ENCODE peak calls at places on chromosomes 3 and 15, in four cellular contexts. One of them, this sample, is unnamed.

GRCh38 chr15:66129561-66129960 is 124.0 kb downstream of the MEGF11 start:
- DNase-seq in HepG2: no peak
- DNase-seq in SK-N-SH: no peak
- DNase-seq in H1: no peak
- DNase-seq in this sample: no peak

GRCh38 chr3:48039487-48040190 is 23.4 kb upstream of the MAP4 start:
- DNase-seq in H1: no peak
- DNase-seq in HepG2: peak
- DNase-seq in SK-N-SH: no peak
- DNase-seq in this sample: peak

GRCh38 chr3:59549972-59550371 is 500.1 kb upstream of the CFAP20DC start:
- DNase-seq in HepG2: no peak
- DNase-seq in SK-N-SH: no peak
- DNase-seq in H1: no peak
- DNase-seq in this sample: no peak

GRCh38 chr3:136595862-136596697 is 156.1 kb downstream of the STAG1 start:
- DNase-seq in H1: no peak
- DNase-seq in SK-N-SH: no peak
- DNase-seq in HepG2: no peak
- DNase-seq in this sample: no peak

GRCh38 chr3:189406148-189406547 is 225.0 kb upstream of the TP63 start:
- DNase-seq in H1: no peak
- DNase-seq in SK-N-SH: no peak
- DNase-seq in HepG2: no peak
- DNase-seq in this sample: no peak

GRCh38 chr15:41827290-41827879 is 507 bp upstream of the JMJD7 start:
- DNase-seq in H1: peak
- DNase-seq in HepG2: no peak
- DNase-seq in SK-N-SH: no peak
- DNase-seq in this sample: no peak

GRCh38 chr3:62178739-62179600 is 194.4 kb downstream of the FEZF2 start:
- DNase-seq in H1: no peak
- DNase-seq in HepG2: no peak
- DNase-seq in SK-N-SH: no peak
- DNase-seq in this sample: no peak

GRCh38 chr3:9770276-9770812 is 597 bp upstream of the CAMK1 start:
- DNase-seq in H1: peak
- DNase-seq in SK-N-SH: peak
- DNase-seq in HepG2: peak
- DNase-seq in this sample: no peak

GRCh38 chr15:88900309-88900981 is 5.1 kb upstream of the HAPLN3 start:
- DNase-seq in SK-N-SH: no peak
- DNase-seq in H1: no peak
- DNase-seq in HepG2: no peak
- DNase-seq in this sample: no peak

GRCh38 chr15:89068325-89068784 is 19.9 kb upstream of the ABHD2 start:
- DNase-seq in HepG2: no peak
- DNase-seq in H1: no peak
- DNase-seq in SK-N-SH: no peak
- DNase-seq in this sample: no peak

GRCh38 chr3:128679338-128679737 is 28.7 kb upstream of the RPN1 start:
- DNase-seq in HepG2: no peak
- DNase-seq in H1: no peak
- DNase-seq in SK-N-SH: no peak
- DNase-seq in this sample: no peak

GRCh38 chr3:101677436-101678286 is 729 bp upstream of the ZBTB11 start:
- DNase-seq in SK-N-SH: peak
- DNase-seq in H1: peak
- DNase-seq in HepG2: no peak
- DNase-seq in this sample: no peak

GRCh38 chr3:38497026-38497425 is 886 bp downstream of the EXOG start:
- DNase-seq in H1: no peak
- DNase-seq in HepG2: no peak
- DNase-seq in SK-N-SH: no peak
- DNase-seq in this sample: no peak

GRCh38 chr15:78630886-78631633 is 9.9 kb downstream of the CHRNB4 start:
- DNase-seq in SK-N-SH: no peak
- DNase-seq in H1: no peak
- DNase-seq in HepG2: no peak
- DNase-seq in this sample: no peak

GRCh38 chr3:5194801-5195509 is 7.4 kb downstream of the EDEM1 start:
- DNase-seq in HepG2: peak
- DNase-seq in SK-N-SH: no peak
- DNase-seq in H1: no peak
- DNase-seq in this sample: peak

GRCh38 chr3:25033407-25034029 is 394.5 kb upstream of the RARB start:
- DNase-seq in SK-N-SH: peak
- DNase-seq in H1: peak
- DNase-seq in HepG2: peak
- DNase-seq in this sample: peak

GRCh38 chr3:196660381-196661166 is 21.1 kb downstream of the NRROS start:
- DNase-seq in SK-N-SH: no peak
- DNase-seq in H1: no peak
- DNase-seq in HepG2: no peak
- DNase-seq in this sample: no peak

GRCh38 chr15:70063992-70064379 is 33.7 kb downstream of the TLE3 start:
- DNase-seq in HepG2: no peak
- DNase-seq in H1: no peak
- DNase-seq in SK-N-SH: no peak
- DNase-seq in this sample: no peak

GRCh38 chr15:67543348-67543718 is 830 bp downstream of the MAP2K5 start:
- DNase-seq in SK-N-SH: peak
- DNase-seq in HepG2: no peak
- DNase-seq in H1: no peak
- DNase-seq in this sample: no peak

GRCh38 chr3:75814797-75815196 is 29.4 kb upstream of the ZNF717 start:
- DNase-seq in HepG2: no peak
- DNase-seq in H1: no peak
- DNase-seq in SK-N-SH: no peak
- DNase-seq in this sample: no peak

GRCh38 chr3:61894988-61895935 is 333.9 kb downstream of the PTPRG start:
- DNase-seq in H1: no peak
- DNase-seq in HepG2: peak
- DNase-seq in SK-N-SH: peak
- DNase-seq in this sample: no peak

GRCh38 chr3:160564949-160565441 is 376 bp downstream of the KPNA4 start:
- DNase-seq in HepG2: peak
- DNase-seq in H1: peak
- DNase-seq in SK-N-SH: peak
- DNase-seq in this sample: no peak

GRCh38 chr3:184766555-184767261 is 45.3 kb upstream of the VPS8 start:
- DNase-seq in HepG2: no peak
- DNase-seq in SK-N-SH: no peak
- DNase-seq in H1: no peak
- DNase-seq in this sample: no peak

GRCh38 chr3:107404727-107405519 is 27.7 kb downstream of the CCDC54 start:
- DNase-seq in SK-N-SH: no peak
- DNase-seq in H1: no peak
- DNase-seq in HepG2: no peak
- DNase-seq in this sample: no peak

GRCh38 chr15:63475670-63476069 is 28.7 kb upstream of the USP3 start:
- DNase-seq in H1: no peak
- DNase-seq in HepG2: no peak
- DNase-seq in SK-N-SH: no peak
- DNase-seq in this sample: no peak

GRCh38 chr3:172687501-172687900 is 23.4 kb downstream of the NCEH1 start:
- DNase-seq in H1: no peak
- DNase-seq in SK-N-SH: no peak
- DNase-seq in HepG2: no peak
- DNase-seq in this sample: no peak

GRCh38 chr3:123156276-123156995 is 45.3 kb upstream of the SEC22A start:
- DNase-seq in SK-N-SH: no peak
- DNase-seq in H1: peak
- DNase-seq in HepG2: no peak
- DNase-seq in this sample: no peak

GRCh38 chr3:154304116-154304786 is 20.0 kb downstream of the DHX36 start:
- DNase-seq in SK-N-SH: no peak
- DNase-seq in HepG2: no peak
- DNase-seq in H1: no peak
- DNase-seq in this sample: no peak

DNA sequence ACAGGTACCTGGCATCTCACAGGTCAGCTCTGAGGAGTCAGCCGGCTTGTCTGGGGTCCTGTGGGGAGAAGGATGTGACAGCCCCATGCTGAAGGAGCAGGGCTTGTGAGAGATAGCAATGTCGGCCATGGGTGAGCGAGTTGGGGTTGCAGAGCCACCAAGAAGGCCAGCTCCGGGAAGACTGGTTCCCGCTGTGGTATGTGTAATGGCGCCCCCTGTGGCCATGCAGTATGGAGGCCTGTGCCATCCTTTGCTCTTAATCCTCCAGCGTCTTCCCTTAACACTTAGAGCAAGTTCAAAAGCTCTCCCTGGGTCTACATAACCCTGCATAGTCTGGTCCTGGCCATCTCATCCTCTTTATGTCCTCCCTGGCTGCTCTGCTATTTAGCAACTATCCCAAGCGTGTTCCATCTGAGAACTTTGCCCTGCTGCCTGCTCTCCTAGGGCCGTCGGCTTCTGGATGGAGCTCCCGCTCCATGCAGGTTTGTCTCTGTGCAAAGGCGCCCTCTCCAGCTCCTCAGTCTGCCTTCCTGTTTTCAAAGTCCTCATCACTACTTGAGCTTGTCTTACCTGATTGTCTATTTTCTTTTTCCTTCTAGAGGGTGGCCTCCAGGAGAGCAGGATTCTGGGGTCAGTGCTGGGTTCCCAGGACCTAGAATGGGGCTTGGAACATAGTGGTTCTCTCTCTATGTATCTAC is 40.8 kb upstream of the IQCF6 start:
- DNase-seq in SK-N-SH: no peak
- DNase-seq in HepG2: peak
- DNase-seq in H1: peak
- DNase-seq in this sample: no peak
- TF ChIP-seq CTCF in SK-N-SH: peak
- TF ChIP-seq CTCF in HepG2: peak
- TF ChIP-seq CTCF in H1: peak
- TF ChIP-seq CTCF in this sample: peak

GRCh38 chr3:135224963-135225362 is 429.9 kb downstream of the EPHB1 start:
- DNase-seq in HepG2: no peak
- DNase-seq in SK-N-SH: no peak
- DNase-seq in H1: no peak
- DNase-seq in this sample: no peak

GRCh38 chr3:135228131-135228530 is 433.1 kb downstream of the EPHB1 start:
- DNase-seq in SK-N-SH: no peak
- DNase-seq in H1: no peak
- DNase-seq in HepG2: no peak
- DNase-seq in this sample: no peak

GRCh38 chr3:135226057-135226456 is 431.0 kb downstream of the EPHB1 start:
- DNase-seq in H1: no peak
- DNase-seq in HepG2: no peak
- DNase-seq in SK-N-SH: no peak
- DNase-seq in this sample: no peak

GRCh38 chr3:135231646-135232625 is 436.9 kb downstream of the EPHB1 start:
- DNase-seq in H1: no peak
- DNase-seq in HepG2: no peak
- DNase-seq in SK-N-SH: no peak
- DNase-seq in this sample: no peak

DNA sequence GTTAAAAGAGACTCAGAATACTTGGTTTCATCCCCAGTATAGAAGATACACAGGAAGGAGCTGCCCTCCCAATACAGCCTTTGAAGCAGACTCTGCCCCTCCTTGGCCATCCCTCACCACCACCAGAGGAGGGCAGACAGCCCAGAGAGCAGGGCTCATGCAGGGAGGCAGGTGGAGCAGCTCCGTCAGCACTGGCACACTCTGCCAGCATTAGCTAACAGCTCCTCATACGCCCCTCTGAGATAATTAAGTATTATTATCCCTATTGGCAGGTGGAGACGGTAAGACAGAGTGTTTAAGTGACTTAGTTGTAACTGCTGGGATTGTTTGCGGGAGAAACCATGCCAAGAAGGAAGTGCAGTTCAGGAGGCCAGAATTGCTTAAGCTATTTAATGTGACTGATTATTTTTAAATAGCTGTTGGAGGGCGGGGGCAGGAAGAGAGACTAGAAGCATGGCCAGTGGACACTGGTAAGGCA is 434.0 kb downstream of the EPHB1 start:
- DNase-seq in H1: no peak
- DNase-seq in HepG2: no peak
- DNase-seq in SK-N-SH: no peak
- DNase-seq in this sample: no peak
- TF ChIP-seq SIN3A in H1: no peak
- TF ChIP-seq SIN3A in HepG2: no peak
- TF ChIP-seq SIN3A in SK-N-SH: no peak
- TF ChIP-seq SIN3A in this sample: no peak

GRCh38 chr15:85689729-85690128 is 105.0 kb downstream of the KLHL25 start:
- DNase-seq in H1: peak
- DNase-seq in HepG2: no peak
- DNase-seq in SK-N-SH: no peak
- DNase-seq in this sample: no peak
- TF ChIP-seq POLR2AphosphoS5 in H1: peak
- TF ChIP-seq POLR2AphosphoS5 in HepG2: no peak
- TF ChIP-seq POLR2AphosphoS5 in SK-N-SH: no peak
- TF ChIP-seq POLR2AphosphoS5 in this sample: no peak

GRCh38 chr3:51386159-51386851 is 1.2 kb downstream of the MANF start:
- DNase-seq in HepG2: no peak
- DNase-seq in H1: peak
- DNase-seq in SK-N-SH: no peak
- DNase-seq in this sample: no peak

GRCh38 chr3:51389423-51390183 is 1.5 kb upstream of the RBM15B start:
- DNase-seq in HepG2: peak
- DNase-seq in H1: peak
- DNase-seq in SK-N-SH: peak
- DNase-seq in this sample: peak

GRCh38 chr3:51390186-51390585 is 899 bp upstream of the RBM15B start:
- DNase-seq in SK-N-SH: no peak
- DNase-seq in HepG2: no peak
- DNase-seq in H1: no peak
- DNase-seq in this sample: no peak

GRCh38 chr3:51386852-51387229 is 1.8 kb downstream of the MANF start:
- DNase-seq in HepG2: no peak
- DNase-seq in SK-N-SH: no peak
- DNase-seq in H1: peak
- DNase-seq in this sample: no peak

GRCh38 chr3:51388286-51389029 is 2.6 kb upstream of the RBM15B start:
- DNase-seq in HepG2: peak
- DNase-seq in SK-N-SH: no peak
- DNase-seq in H1: peak
- DNase-seq in this sample: no peak
- TF ChIP-seq CTCF in HepG2: peak
- TF ChIP-seq CTCF in SK-N-SH: no peak
- TF ChIP-seq CTCF in H1: no peak
- TF ChIP-seq CTCF in this sample: no peak

DNA sequence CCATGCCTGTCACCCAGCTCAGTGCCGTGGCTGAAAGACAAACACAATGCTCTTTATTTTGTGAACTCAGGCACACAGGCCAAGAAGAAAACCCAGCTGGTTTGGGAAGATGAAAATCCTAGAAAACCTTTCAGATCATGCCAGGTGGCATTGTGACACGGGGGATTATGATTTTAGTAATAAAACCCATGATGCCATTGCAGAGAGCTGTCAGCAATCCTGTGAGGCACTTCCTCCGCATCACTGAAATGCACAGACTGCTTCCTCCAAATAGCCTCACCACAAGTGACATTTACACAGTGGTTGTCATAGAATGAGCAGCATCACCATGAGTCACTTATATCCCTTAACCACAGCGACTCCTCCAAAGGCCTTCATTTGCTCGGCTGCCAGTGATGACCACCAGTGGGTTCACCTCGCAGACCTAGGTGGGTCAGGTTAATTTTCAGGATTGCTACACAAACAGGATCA is 22.7 kb downstream of the ABHD6 start:
- DNase-seq in HepG2: no peak
- DNase-seq in SK-N-SH: no peak
- DNase-seq in H1: no peak
- DNase-seq in this sample: peak
- TF ChIP-seq SIN3A in HepG2: no peak
- TF ChIP-seq SIN3A in SK-N-SH: no peak
- TF ChIP-seq SIN3A in H1: no peak
- TF ChIP-seq SIN3A in this sample: no peak